ENCODE peak calls at places on chromosome 15, in eight cellular contexts. O is HuH-7.5, E is mammary epithelial cell, G is suprapubic skin, K is COR-L47, N is NCI-H1092 treated with DMSO at 0.1 percent for 48 hours, V is GM10248, W is RWPE1. X is an unnamed sample.

GRCh38 chr15:52337198-52337853 is 41.7 kb upstream of the MYO5C start:
- DNase-seq in G (no peak), W (peak), K (no peak), V (no peak), E (peak), N (no peak), O (no peak), X (peak)

GRCh38 chr15:52636459-52636858 is 42.7 kb downstream of the ATOSA start:
- DNase-seq in E (no peak), G (no peak), N (no peak), O (no peak), W (no peak), K (no peak), V (no peak), X (no peak)

GRCh38 chr15:37093480-37094410 is 6.6 kb downstream of the MEIS2 start:
- DNase-seq in G (no peak), E (peak), O (no peak), W (no peak), K (no peak), V (no peak), N (no peak), X (peak)

GRCh38 chr15:69628256-69629093 is 175.9 kb downstream of the RPLP1 start:
- DNase-seq in E (no peak), K (no peak), N (no peak), W (no peak), O (no peak), V (no peak), G (no peak), X (no peak)

GRCh38 chr15:31296304-31297220 is 30.1 kb upstream of the KLF13 start:
- DNase-seq in K (peak), O (peak), G (peak), W (peak), V (no peak), N (peak), E (peak), X (no peak)

GRCh38 chr15:49323207-49323606 is 99.8 kb upstream of the FGF7 start:
- DNase-seq in K (no peak), O (no peak), V (no peak), E (no peak), N (no peak), G (no peak), W (no peak), X (no peak)

GRCh38 chr15:32826685-32827084 is 108.9 kb downstream of the GREM1 start:
- DNase-seq in W (no peak), E (no peak), G (no peak), N (no peak), O (no peak), V (no peak), K (no peak), X (no peak)

GRCh38 chr15:65979837-65980236 is 110.5 kb downstream of the RAB11A start:
- DNase-seq in V (no peak), G (no peak), N (no peak), W (no peak), O (no peak), E (no peak), K (no peak), X (no peak)

GRCh38 chr15:101121511-101122090 is 130.2 kb downstream of the CHSY1 start:
- DNase-seq in E (peak), O (no peak), N (peak), G (peak), V (peak), W (no peak), K (no peak), X (no peak)

GRCh38 chr15:32682569-32682968 is 35.2 kb upstream of the GREM1 start:
- DNase-seq in W (peak), V (no peak), G (no peak), N (no peak), K (no peak), E (peak), O (no peak), X (peak)

GRCh38 chr15:67076147-67076843 is 10.9 kb downstream of the SMAD3 start:
- DNase-seq in K (no peak), N (no peak), O (no peak), E (peak), W (peak), V (peak), G (no peak), X (peak)

GRCh38 chr15:52493968-52494367 is 34.7 kb downstream of the MYO5A start:
- DNase-seq in N (no peak), E (no peak), G (no peak), W (peak), O (no peak), K (no peak), V (no peak), X (no peak)

GRCh38 chr15:51390932-51391432 is 49.5 kb downstream of the GLDN start:
- DNase-seq in K (no peak), V (no peak), G (no peak), W (no peak), E (no peak), O (no peak), N (no peak), X (no peak)

GRCh38 chr15:74808840-74809229 is 3.8 kb upstream of the LMAN1L start:
- DNase-seq in W (no peak), V (no peak), N (no peak), E (no peak), G (no peak), O (no peak), K (no peak), X (no peak)

GRCh38 chr15:89898628-89899302 is 5.0 kb upstream of the AP3S2 start:
- DNase-seq in N (peak), O (peak), V (peak), W (peak), G (no peak), E (peak), K (peak), X (peak)

GRCh38 chr15:77632760-77633133 is at the start of gene LINGO1:
- DNase-seq in E (no peak), G (no peak), V (no peak), N (no peak), W (no peak), O (peak), K (no peak), X (no peak)

GRCh38 chr15:73907018-73907394 is 19.3 kb upstream of the LOXL1 start:
- DNase-seq in N (no peak), V (no peak), K (no peak), G (no peak), O (no peak), E (no peak), W (no peak), X (no peak)

GRCh38 chr15:51731549-51732267 is 5.7 kb downstream of the LYSMD2 start:
- DNase-seq in K (no peak), N (no peak), E (no peak), G (no peak), W (peak), O (no peak), V (peak), X (peak)

GRCh38 chr15:41832875-41833274 is 5.0 kb downstream of the JMJD7 start:
- DNase-seq in N (no peak), O (no peak), E (peak), G (no peak), V (no peak), W (peak), K (no peak), X (peak)

GRCh38 chr15:64623347-64624024 is 151.9 kb downstream of the RBPMS2 start:
- DNase-seq in E (no peak), V (no peak), N (no peak), W (no peak), O (no peak), K (no peak), G (no peak), X (no peak)

GRCh38 chr15:76310470-76311070 is 699 bp downstream of the ETFA start:
- DNase-seq in V (no peak), E (no peak), G (no peak), K (no peak), W (no peak), N (no peak), O (no peak), X (no peak)

GRCh38 chr15:84821501-84822021 is 4.4 kb downstream of the ALPK3 start:
- DNase-seq in O (no peak), N (no peak), W (no peak), G (peak), K (no peak), E (no peak), V (no peak), X (no peak)

GRCh38 chr15:23910030-23910429 is 222.9 kb upstream of the NDN start:
- DNase-seq in V (no peak), G (no peak), W (no peak), N (no peak), K (no peak), E (no peak), O (no peak), X (no peak)

GRCh38 chr15:29066848-29067247 is 181.1 kb downstream of the APBA2 start:
- DNase-seq in G (no peak), V (no peak), K (no peak), W (no peak), O (no peak), N (no peak), E (no peak), X (no peak)

GRCh38 chr15:52668133-52668532 is 11.1 kb downstream of the ATOSA start:
- DNase-seq in E (no peak), W (no peak), N (no peak), V (no peak), G (no peak), K (no peak), O (no peak), X (no peak)

GRCh38 chr15:63339006-63339766 is 42.5 kb downstream of the CA12 start:
- DNase-seq in V (no peak), G (no peak), E (peak), W (peak), K (no peak), O (no peak), N (no peak), X (peak)